ENCODE peak calls at places on chromosomes 7 and 10, in four cellular contexts. W is IMR-90, G is neuronal stem cell, J is H1. L is an unnamed sample.

GRCh38 chr7:145106001-145106400 is 270.1 kb upstream of the TPK1 start:
- DNase-seq in J (no peak), G (no peak), W (no peak), L (no peak)

GRCh38 chr10:27392606-27393005 is 111.5 kb upstream of the RAB18 start:
- DNase-seq in G (no peak), J (no peak), W (no peak), L (no peak)

GRCh38 chr7:66187894-66188293 is 17.2 kb upstream of the TPST1 start:
- DNase-seq in W (no peak), J (no peak), G (no peak), L (peak; percentile 80)

GRCh38 chr7:157989611-157990010 is 598.0 kb downstream of the PTPRN2 start:
- DNase-seq in G (no peak), W (no peak), J (no peak), L (no peak)

GRCh38 chr7:27997188-27997707 is 183.3 kb downstream of the JAZF1 start:
- DNase-seq in J (no peak), W (no peak), G (no peak), L (no peak)

GRCh38 chr7:107118109-107118900 is 50.5 kb upstream of the HBP1 start:
- DNase-seq in J (no peak), G (no peak), W (peak; percentile 55), L (peak; percentile 92)

GRCh38 chr7:28406192-28406591 is 6.1 kb upstream of the CREB5 start:
- DNase-seq in W (no peak), J (no peak), G (no peak), L (no peak)

GRCh38 chr7:75878312-75878768 is 494 bp upstream of the RHBDD2 start:
- DNase-seq in J (no peak), G (no peak), W (no peak), L (no peak)

GRCh38 chr7:1368682-1369571 is 90.3 kb downstream of the MICALL2 start:
- DNase-seq in G (peak; percentile 80), J (peak; percentile 81), W (no peak), L (no peak)

GRCh38 chr7:133824123-133824522 is 303.0 kb upstream of the LRGUK start:
- DNase-seq in W (no peak), J (no peak), G (no peak), L (no peak)

GRCh38 chr7:104207731-104208420 is at the start of gene ORC5:
- DNase-seq in W (peak; percentile 80), J (peak; percentile 27), G (peak; percentile 61), L (peak; percentile 87)

GRCh38 chr7:114402866-114403635 is 11.6 kb upstream of the FOXP2 start:
- DNase-seq in G (no peak), W (no peak), J (no peak), L (no peak)

GRCh38 chr10:23408330-23408976 is 30.4 kb upstream of the OTUD1 start:
- DNase-seq in J (no peak), G (no peak), W (peak; percentile 95), L (peak; percentile 87)

GRCh38 chr10:44306762-44307161 is 78.1 kb downstream of the CXCL12 start:
- DNase-seq in G (no peak), W (no peak), J (no peak), L (peak; percentile 7)

GRCh38 chr10:37780536-37780935 is 76.9 kb downstream of the ZNF248 start:
- DNase-seq in G (no peak), J (no peak), W (no peak), L (no peak)

DNA sequence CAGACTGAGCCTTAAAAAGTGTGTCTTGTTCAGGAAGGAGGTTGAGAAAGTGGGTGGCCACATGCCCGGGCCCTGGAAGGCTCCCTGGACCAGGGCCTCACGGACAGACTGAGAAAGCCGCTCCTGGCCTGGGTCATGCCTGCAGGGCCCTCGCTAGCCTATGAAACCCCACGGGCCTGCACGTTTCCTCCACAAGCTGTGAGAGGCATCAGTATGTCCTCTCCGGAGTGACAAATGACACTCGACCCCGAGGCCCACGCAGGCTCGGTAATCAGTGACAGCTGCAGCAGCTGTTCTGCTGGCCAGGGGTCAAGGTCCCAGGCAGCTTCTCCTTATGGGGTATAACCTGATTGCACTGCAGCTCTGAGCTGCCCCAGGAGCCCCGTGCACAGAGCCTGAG is 47.6 kb downstream of the ASB13 start:
- DNase-seq in G (no peak), J (no peak), W (no peak), L (no peak)
- H4K8ac ChIP-seq in G (no peak overlapping the region), J (no peak overlapping the region), W (no peak overlapping the region), L (peak overlapping the region; percentile 19)

GRCh38 chr10:124036746-124037145 is 56.7 kb downstream of the CHST15 start:
- DNase-seq in G (no peak), J (no peak), W (no peak), L (no peak)

GRCh38 chr10:124037286-124037685 is 56.1 kb downstream of the CHST15 start:
- DNase-seq in G (no peak), J (no peak), W (no peak), L (no peak)

GRCh38 chr10:124035306-124035927 is 58.0 kb downstream of the CHST15 start:
- DNase-seq in J (no peak), W (no peak), G (no peak), L (no peak)

GRCh38 chr10:124037784-124038183 is 55.6 kb downstream of the CHST15 start:
- DNase-seq in W (no peak), G (no peak), J (no peak), L (no peak)

DNA sequence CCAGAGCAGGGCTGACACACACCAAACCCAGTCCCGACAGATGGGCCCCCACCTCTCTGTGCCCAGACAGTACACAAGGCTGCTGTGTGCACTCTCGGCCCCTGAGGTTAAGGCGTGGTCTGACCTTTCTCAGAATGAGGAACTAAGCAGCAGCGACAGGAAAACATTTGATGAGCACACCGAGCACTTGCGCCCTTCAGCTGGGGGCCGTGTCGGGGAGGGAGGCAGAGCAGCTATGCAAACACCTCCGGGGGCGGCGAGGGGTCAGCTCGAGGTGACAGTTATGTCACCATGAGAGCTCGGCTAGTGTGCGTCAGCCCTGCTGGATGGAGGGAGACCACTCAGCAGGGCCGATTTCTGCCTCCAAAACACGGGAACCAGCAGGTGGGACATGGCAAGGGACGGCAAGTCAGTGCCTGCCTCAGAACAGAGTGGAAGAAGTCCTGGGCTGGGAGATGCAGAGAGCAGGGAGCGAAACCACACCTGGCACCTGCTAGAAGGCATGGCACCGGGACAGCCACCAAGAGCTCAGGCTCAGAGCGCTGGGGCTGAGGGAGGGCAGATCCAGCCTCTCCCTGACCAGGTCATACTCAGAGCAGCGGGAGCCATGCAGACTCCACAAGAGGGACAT is 57.4 kb downstream of the CHST15 start:
- DNase-seq in W (no peak), G (no peak), J (no peak), L (no peak)
- H3K4me3 ChIP-seq in W (no peak overlapping the region), G (no peak overlapping the region), J (no peak overlapping the region), L (no peak overlapping the region)

GRCh38 chr10:8297951-8298350 is 243.5 kb downstream of the GATA3 start:
- DNase-seq in W (no peak), G (no peak), J (no peak), L (peak; percentile 14)
- H2BK5ac ChIP-seq in W (no peak overlapping the region), G (no peak overlapping the region), J (no peak overlapping the region), L (no peak overlapping the region)

GRCh38 chr10:112057072-112057471 is 126.5 kb downstream of the GPAM start:
- DNase-seq in G (no peak), W (no peak), J (no peak), L (no peak)

GRCh38 chr10:112053895-112054294 is 129.7 kb downstream of the GPAM start:
- DNase-seq in J (no peak), G (no peak), W (no peak), L (no peak)

GRCh38 chr10:112052176-112052575 is 131.4 kb downstream of the GPAM start:
- DNase-seq in G (no peak), W (no peak), J (no peak), L (no peak)
- H4K8ac ChIP-seq in G (no peak overlapping the region), W (no peak overlapping the region), J (no peak overlapping the region), L (no peak overlapping the region)

GRCh38 chr7:150340024-150340749 is 1.2 kb downstream of the RARRES2 start:
- DNase-seq in J (no peak), W (peak; percentile 42), G (no peak), L (peak; percentile 50)
- H3K4me3 ChIP-seq in J (peak overlapping the region; percentile 85), W (no peak overlapping the region), G (peak overlapping the region; percentile 45), L (no peak overlapping the region)

GRCh38 chr7:68362745-68363518 is 1235.3 kb upstream of the AUTS2 start:
- DNase-seq in J (no peak), G (no peak), W (no peak), L (no peak)

DNA sequence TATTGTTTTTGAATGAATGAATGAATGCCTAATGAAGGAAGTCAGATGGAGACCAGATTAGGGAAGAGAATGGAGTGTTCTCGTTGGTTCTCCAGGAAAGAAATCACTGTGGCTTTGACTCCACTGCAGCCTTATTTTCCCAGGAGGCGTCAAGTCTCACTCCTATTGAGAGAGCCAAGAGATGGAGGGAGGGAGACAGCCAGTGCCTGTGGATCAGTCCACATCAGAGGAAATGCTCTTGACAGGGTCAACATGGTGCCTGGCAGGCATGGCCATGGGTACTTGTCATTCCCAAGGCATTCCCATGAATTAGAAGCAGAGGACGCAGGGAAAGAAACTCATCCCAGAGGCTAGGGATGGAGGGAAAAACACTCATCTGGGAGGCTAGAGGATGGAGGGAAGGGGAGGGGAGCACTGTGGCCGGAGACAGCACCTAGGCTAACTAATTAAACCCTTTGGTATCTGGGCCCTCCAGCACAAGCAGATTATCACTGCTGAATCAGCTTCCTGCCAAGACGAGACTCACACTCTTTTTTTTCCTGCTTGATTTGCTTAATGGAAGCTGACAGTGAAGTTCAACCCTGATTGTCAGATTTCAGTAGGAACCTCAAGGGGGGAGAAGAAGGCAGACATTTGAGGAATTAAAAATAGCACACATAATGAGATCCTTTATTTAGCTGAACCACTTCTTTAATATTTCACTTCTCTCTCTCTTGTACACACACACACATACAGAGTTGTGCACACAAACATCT is 1233.2 kb upstream of the AUTS2 start:
- DNase-seq in W (no peak), J (no peak), G (no peak), L (no peak)
- H2BK5ac ChIP-seq in W (no peak overlapping the region), J (no peak overlapping the region), G (no peak overlapping the region), L (no peak overlapping the region)

GRCh38 chr10:614772-615582 is 74.5 kb downstream of the DIP2C start:
- DNase-seq in J (no peak), W (peak; percentile 26), G (no peak), L (no peak)

GRCh38 chr10:614341-614664 is 75.2 kb downstream of the DIP2C start:
- DNase-seq in J (no peak), G (no peak), W (no peak), L (no peak)

GRCh38 chr10:613661-614340 is 75.7 kb downstream of the DIP2C start:
- DNase-seq in J (no peak), G (no peak), W (no peak), L (no peak)

GRCh38 chr10:612696-613095 is 76.8 kb downstream of the DIP2C start:
- DNase-seq in W (no peak), G (no peak), J (no peak), L (no peak)

GRCh38 chr10:613217-613616 is 76.3 kb downstream of the DIP2C start:
- DNase-seq in W (no peak), G (no peak), J (no peak), L (no peak)
- H4K8ac ChIP-seq in W (no peak overlapping the region), G (no peak overlapping the region), J (no peak overlapping the region), L (no peak overlapping the region)

GRCh38 chr10:80473096-80473657 is 19.1 kb downstream of the TSPAN14 start:
- DNase-seq in W (no peak), G (no peak), J (no peak), L (no peak)
- H3K4me3 ChIP-seq in W (no peak overlapping the region), G (no peak overlapping the region), J (no peak overlapping the region), L (no peak overlapping the region)